ENCODE peak calls at places on chromosomes 2 and 18, in eight cellular contexts. F is left lobe of liver; J is left lung; L is activated naive CD4-positive, alpha-beta T cell treated with anti-CD3 and anti-CD28 coated beads for 36 hours; E is non-pigmented ciliary epithelial cell; I is A549; R is mucosa of descending colon; M is AG08396. Y is an unnamed sample.

GRCh38 chr2:127811397-127811860 is 458 bp upstream of the WDR33 start:
- DNase-seq in F (no peak), J (peak; percentile 76), L (no peak), E (no peak), I (peak; percentile 29), R (no peak), M (no peak), Y (peak; percentile 48)

GRCh38 chr18:71105994-71106546 is 817.2 kb downstream of the SOCS6 start:
- DNase-seq in F (no peak), J (no peak), L (no peak), E (no peak), I (no peak), R (no peak), M (no peak), Y (no peak)

GRCh38 chr2:141015339-141016047 is 1115.3 kb downstream of the LRP1B start:
- DNase-seq in F (no peak), J (no peak), L (no peak), E (no peak), I (no peak), R (no peak), M (peak; percentile 13), Y (no peak)

GRCh38 chr2:151200277-151200676 is 61.4 kb downstream of the RBM43 start:
- DNase-seq in F (no peak), J (no peak), L (no peak), E (no peak), I (no peak), R (no peak), M (no peak), Y (no peak)

GRCh38 chr2:120262761-120263428 is 10.2 kb downstream of the RALB start:
- DNase-seq in F (no peak), J (no peak), L (no peak), E (no peak), I (no peak), R (no peak), M (no peak), Y (no peak)

GRCh38 chr2:70785137-70785911 is 5.1 kb downstream of the FIGLA start:
- DNase-seq in F (no peak), J (no peak), L (peak; percentile 79), E (no peak), I (peak; percentile 49), R (peak; percentile 29), M (no peak), Y (no peak)

GRCh38 chr2:15547100-15547499 is 14.0 kb downstream of the NBAS start:
- DNase-seq in F (no peak), J (no peak), L (no peak), E (no peak), I (no peak), R (no peak), M (no peak), Y (no peak)

GRCh38 chr18:10169064-10169562 is 255.3 kb downstream of the VAPA start:
- DNase-seq in F (no peak), J (no peak), L (no peak), E (no peak), I (no peak), R (no peak), M (no peak), Y (no peak)

GRCh38 chr18:3162181-3162580 is 57.6 kb downstream of the MYOM1 start:
- DNase-seq in F (no peak), J (no peak), L (no peak), E (no peak), I (no peak), R (peak; percentile 62), M (no peak), Y (no peak)

GRCh38 chr2:55590810-55591440 is 26.5 kb downstream of the PPP4R3B start:
- DNase-seq in F (no peak), J (no peak), L (no peak), E (no peak), I (peak; percentile 24), R (no peak), M (peak; percentile 13), Y (no peak)

GRCh38 chr18:26185267-26185666 is 41.0 kb upstream of the TAF4B start:
- DNase-seq in F (no peak), J (no peak), L (no peak), E (no peak), I (peak; percentile 19), R (no peak), M (peak; percentile 3), Y (no peak)

GRCh38 chr18:70469916-70470315 is 181.1 kb downstream of the SOCS6 start:
- DNase-seq in F (no peak), J (no peak), L (no peak), E (no peak), I (no peak), R (peak; percentile 15), M (no peak), Y (no peak)

GRCh38 chr2:120820885-120821279 is 85.2 kb downstream of the GLI2 start:
- DNase-seq in F (no peak), J (no peak), L (no peak), E (no peak), I (no peak), R (peak; percentile 21), M (peak; percentile 59), Y (peak; percentile 67)

GRCh38 chr18:23585007-23585871 is 1.1 kb downstream of the NPC1 start:
- DNase-seq in F (no peak), J (no peak), L (peak; percentile 20), E (no peak), I (no peak), R (peak; percentile 23), M (no peak), Y (no peak)

GRCh38 chr2:178277741-178278197 is 83.5 kb downstream of the OSBPL6 start:
- DNase-seq in F (peak; percentile 72), J (no peak), L (no peak), E (peak; percentile 27), I (no peak), R (no peak), M (no peak), Y (no peak)

GRCh38 chr2:102057502-102058292 is 65.9 kb downstream of the IL1R2 start:
- DNase-seq in F (peak; percentile 65), J (no peak), L (peak; percentile 64), E (no peak), I (no peak), R (peak; percentile 22), M (no peak), Y (no peak)

GRCh38 chr2:20125164-20125563 is 73.7 kb upstream of the LAPTM4A start:
- DNase-seq in F (no peak), J (no peak), L (no peak), E (no peak), I (no peak), R (no peak), M (no peak), Y (no peak)

GRCh38 chr2:33929467-33929866 is 330.4 kb upstream of the FAM98A start:
- DNase-seq in F (no peak), J (no peak), L (no peak), E (no peak), I (no peak), R (no peak), M (no peak), Y (no peak)

Y was measured in aorta.